ENCODE peak calls at places on chromosome 9, in six cellular contexts. Y, A, Q, S, X and N are unnamed samples.

GRCh38 chr9:69097053-69097452 is 61.5 kb downstream of the FXN start:
- DNase-seq in Y (no peak), A (peak; percentile 20), Q (no peak), S (no peak), X (no peak), N (no peak)

GRCh38 chr9:94511134-94511942 is 43.5 kb upstream of the PCAT7 start:
- DNase-seq in Y (no peak), A (no peak), Q (no peak), S (no peak), X (no peak), N (no peak)

GRCh38 chr9:80866121-80866520 is 823.2 kb downstream of the TLE1 start:
- DNase-seq in Y (no peak), A (no peak), Q (no peak), S (no peak), X (no peak), N (no peak)

GRCh38 chr9:87071473-87071872 is 124.2 kb upstream of the GAS1 start:
- DNase-seq in Y (no peak), A (no peak), Q (no peak), S (no peak), X (no peak), N (no peak)

GRCh38 chr9:14006586-14007198 is 307.2 kb downstream of the NFIB start:
- DNase-seq in Y (no peak), A (no peak), Q (no peak), S (no peak), X (no peak), N (no peak)

GRCh38 chr9:88280816-88281382 is 107.3 kb upstream of the SPIN1 start:
- DNase-seq in Y (no peak), A (peak; percentile 77), Q (no peak), S (no peak), X (peak; percentile 16), N (no peak)

GRCh38 chr9:17528859-17529258 is 50.0 kb upstream of the SH3GL2 start:
- DNase-seq in Y (no peak), A (no peak), Q (no peak), S (no peak), X (peak; percentile 14), N (no peak)

GRCh38 chr9:95880011-95880690 is 4.7 kb downstream of the ERCC6L2 start:
- DNase-seq in Y (no peak), A (no peak), Q (no peak), S (no peak), X (peak; percentile 29), N (no peak)

GRCh38 chr9:11457809-11458785 is 845.3 kb upstream of the PTPRD start:
- DNase-seq in Y (no peak), A (no peak), Q (no peak), S (no peak), X (no peak), N (no peak)

GRCh38 chr9:127452481-127453092 is 1.3 kb downstream of the LRSAM1 start:
- DNase-seq in Y (no peak), A (no peak), Q (no peak), S (peak; percentile 66), X (no peak), N (peak; percentile 75)

GRCh38 chr9:115035872-115036612 is 81.9 kb downstream of the TNC start:
- DNase-seq in Y (no peak), A (no peak), Q (no peak), S (no peak), X (no peak), N (peak; percentile 76)

GRCh38 chr9:12604154-12604825 is 88.9 kb upstream of the TYRP1 start:
- DNase-seq in Y (no peak), A (peak; percentile 1), Q (no peak), S (no peak), X (peak; percentile 5), N (no peak)

GRCh38 chr9:89941875-89942274 is 337.1 kb downstream of the GADD45G start:
- DNase-seq in Y (no peak), A (no peak), Q (no peak), S (no peak), X (peak; percentile 19), N (no peak)

GRCh38 chr9:92253656-92254055 is 39.8 kb downstream of the IARS1 start:
- DNase-seq in Y (no peak), A (no peak), Q (no peak), S (no peak), X (no peak), N (no peak)

GRCh38 chr9:92257327-92257726 is 36.2 kb downstream of the IARS1 start:
- DNase-seq in Y (no peak), A (no peak), Q (no peak), S (no peak), X (no peak), N (no peak)

GRCh38 chr9:92254401-92255337 is 38.8 kb downstream of the IARS1 start:
- DNase-seq in Y (no peak), A (no peak), Q (no peak), S (no peak), X (no peak), N (no peak)
- H3K27ac ChIP-seq in Y (no peak overlapping the region), A (no peak overlapping the region), Q (no peak overlapping the region), S (no peak overlapping the region), X (no peak overlapping the region), N (no peak overlapping the region)

GRCh38 chr9:136399176-136400037 is 563 bp downstream of the SNAPC4 start:
- DNase-seq in Y (no peak), A (peak; percentile 31), Q (peak; percentile 68), S (no peak), X (no peak), N (no peak)
- H3K27ac ChIP-seq in Y (no peak overlapping the region), A (no peak overlapping the region), Q (peak overlapping the region; percentile 55), S (peak overlapping the region; percentile 77), X (peak overlapping the region; percentile 99), N (no peak overlapping the region)

GRCh38 chr9:35923927-35924763 is 14.9 kb downstream of the SPAAR start:
- DNase-seq in Y (no peak), A (peak; percentile 49), Q (no peak), S (no peak), X (peak; percentile 92), N (no peak)
- H3K27ac ChIP-seq in Y (no peak overlapping the region), A (peak overlapping the region; percentile 98), Q (no peak overlapping the region), S (peak overlapping the region; percentile 76), X (peak overlapping the region; percentile 78), N (peak overlapping the region; percentile 74)

DNA sequence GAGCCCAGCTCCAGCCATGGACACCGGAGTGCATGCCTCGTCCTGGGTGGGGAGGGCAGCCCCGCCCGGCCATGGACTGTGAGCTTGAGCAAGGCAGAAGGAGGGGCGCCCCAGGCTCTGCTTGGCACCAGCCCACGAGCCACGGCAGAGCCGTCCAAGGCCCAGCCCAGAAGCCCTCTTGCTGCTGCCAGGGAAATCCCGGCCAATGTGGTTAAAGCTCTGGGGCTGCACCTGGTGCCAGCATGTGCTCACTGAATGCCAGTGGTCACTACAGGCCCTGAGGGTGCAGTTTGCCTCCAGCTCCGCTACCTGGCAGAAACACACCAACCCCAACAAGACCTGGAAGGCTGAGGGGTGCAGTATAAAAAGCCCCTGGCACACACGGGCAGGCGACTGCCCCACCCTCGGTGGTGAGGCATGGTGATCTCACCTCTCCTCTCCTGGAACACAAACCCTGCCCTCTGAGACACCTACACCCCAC is 11.8 kb downstream of the BRD3 start:
- DNase-seq in Y (no peak), A (peak; percentile 94), Q (no peak), S (peak; percentile 81), X (peak; percentile 45), N (peak; percentile 9)
- H3K27ac ChIP-seq in Y (no peak overlapping the region), A (no peak overlapping the region), Q (no peak overlapping the region), S (no peak overlapping the region), X (peak overlapping the region; percentile 45), N (no peak overlapping the region)